ENCODE peak calls at places on chromosomes 1 and 21, in eight cellular contexts. Y is ascending aorta, B is body of pancreas, L is coronary artery, E is foreskin fibroblast, G is neural progenitor cell, V is sigmoid colon, S is Calu3. J is an unnamed sample.

GRCh38 chr1:225480825-225481434 is 53.1 kb upstream of the LBR start:
- DNase-seq in Y (no peak), B (peak), L (no peak), E (peak), G (peak), V (peak), S (peak), J (no peak)

GRCh38 chr1:59290173-59290954 is 6.5 kb upstream of the FGGY start:
- DNase-seq in Y (no peak), B (peak), L (no peak), E (peak), G (peak), V (no peak), S (peak), J (no peak)

GRCh38 chr1:209884665-209885117 is 53.3 kb upstream of the SYT14 start:
- DNase-seq in Y (peak), B (peak), L (no peak), E (peak), G (no peak), V (peak), S (peak), J (no peak)

GRCh38 chr1:87335175-87335992 is 6.7 kb downstream of the LMO4 start:
- DNase-seq in Y (no peak), B (peak), L (peak), E (peak), G (peak), V (peak), S (peak), J (peak)

GRCh38 chr1:77218477-77219165 is 609 bp downstream of the PIGK start:
- DNase-seq in Y (no peak), B (no peak), L (no peak), E (peak), G (no peak), V (no peak), S (no peak), J (no peak)

GRCh38 chr1:235866207-235866912 is at the start of gene LYST:
- DNase-seq in Y (no peak), B (peak), L (peak), E (peak), G (peak), V (peak), S (peak), J (no peak)

GRCh38 chr1:78950801-78951200 is 55.7 kb downstream of the ADGRL4 start:
- DNase-seq in Y (no peak), B (no peak), L (no peak), E (peak), G (peak), V (no peak), S (no peak), J (no peak)

GRCh38 chr21:35204850-35205564 is 155.9 kb upstream of the RUNX1 start:
- DNase-seq in Y (no peak), B (peak), L (peak), E (peak), G (no peak), V (peak), S (no peak), J (peak)

GRCh38 chr1:46137901-46138300 is 5.5 kb upstream of the PIK3R3 start:
- DNase-seq in Y (no peak), B (no peak), L (no peak), E (peak), G (no peak), V (no peak), S (no peak), J (no peak)

GRCh38 chr1:68570859-68571258 is 74.0 kb upstream of the DEPDC1 start:
- DNase-seq in Y (no peak), B (no peak), L (no peak), E (peak), G (no peak), V (no peak), S (no peak), J (no peak)
- TF ChIP-seq CTCF in Y (no peak), B (no peak), L (no peak), E (no peak), G (no peak), V (no peak), S (no peak), J (no peak)

DNA sequence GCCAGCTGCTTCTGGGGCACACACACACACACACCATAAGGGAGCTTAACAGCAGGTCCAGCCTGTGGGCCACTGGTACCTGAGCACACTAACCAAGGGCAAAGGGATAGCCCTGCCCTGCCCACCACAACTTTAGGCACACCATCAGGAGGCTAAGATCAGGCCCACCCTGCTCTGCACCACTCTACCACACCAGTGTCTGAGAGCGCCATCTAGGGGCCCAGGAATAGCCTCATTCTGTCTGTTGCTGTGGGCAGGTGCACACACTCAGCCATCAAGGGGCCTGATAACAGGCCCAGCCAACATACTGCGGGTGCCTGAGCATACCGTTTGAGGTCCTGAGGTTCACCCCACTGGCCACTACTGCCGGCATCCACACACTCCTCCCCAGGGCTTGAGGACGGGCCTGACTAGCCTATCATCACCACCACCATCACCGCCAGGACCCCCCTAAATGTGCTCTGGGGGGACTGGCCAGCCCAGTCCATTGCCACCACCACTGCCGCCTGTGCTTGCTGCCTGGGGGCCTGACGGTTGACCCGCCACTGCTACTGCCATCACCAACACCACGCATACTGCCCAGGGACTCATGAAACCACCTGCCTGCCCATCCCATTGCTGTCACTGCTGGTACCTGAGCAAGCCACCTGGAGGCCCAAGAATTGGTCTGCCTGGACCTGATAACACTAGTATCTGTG is 31.3 kb downstream of the NSL1 start:
- DNase-seq in Y (no peak), B (no peak), L (no peak), E (no peak), G (peak), V (no peak), S (peak), J (no peak)
- TF ChIP-seq CTCF in Y (no peak), B (no peak), L (no peak), E (peak), G (peak), V (no peak), S (peak), J (no peak)

DNA sequence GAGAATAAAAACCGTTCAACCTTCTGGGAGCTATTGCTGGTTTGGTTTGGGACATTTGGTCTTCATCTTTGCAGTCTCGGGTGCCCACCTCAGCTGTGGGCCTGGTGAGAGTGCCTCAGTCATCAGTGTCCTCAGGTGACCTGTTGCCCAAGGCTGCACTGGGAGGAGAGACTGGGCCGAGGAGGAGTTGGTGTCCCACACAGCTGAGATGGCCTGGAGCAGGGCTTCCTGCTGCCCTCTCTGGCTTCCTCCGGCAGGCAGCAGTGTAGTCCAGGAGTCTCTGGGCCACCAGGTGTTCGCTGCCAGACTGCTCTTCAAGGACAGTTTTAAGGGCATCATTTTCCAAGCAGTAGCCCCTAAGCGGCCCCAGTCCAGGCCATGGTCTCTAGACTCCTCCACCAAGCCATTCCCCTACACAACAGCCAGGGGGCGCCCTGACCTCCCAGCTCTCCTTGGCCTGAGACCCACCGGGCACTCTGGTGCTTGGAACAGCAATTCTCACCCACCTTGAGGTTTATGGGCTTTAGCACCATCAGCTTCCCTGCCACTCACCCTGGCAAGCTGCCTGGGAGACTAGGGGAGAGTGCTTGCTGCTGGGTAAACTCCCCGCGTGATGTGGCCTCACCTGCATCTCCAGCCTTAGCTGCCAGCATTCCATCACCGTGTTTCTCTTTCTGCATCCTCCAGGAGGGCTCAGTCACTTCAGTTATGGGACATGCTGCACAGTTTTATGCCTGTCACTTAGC is 9.1 kb upstream of the SYTL1 start:
- DNase-seq in Y (no peak), B (peak), L (no peak), E (peak), G (peak), V (peak), S (peak), J (no peak)
- TF ChIP-seq CTCF in Y (peak), B (peak), L (peak), E (peak), G (peak), V (peak), S (peak), J (peak)

GRCh38 chr1:23354260-23354659 is 10.2 kb upstream of the HNRNPR start:
- DNase-seq in Y (no peak), B (no peak), L (no peak), E (no peak), G (no peak), V (no peak), S (no peak), J (no peak)
- TF ChIP-seq CTCF in Y (no peak), B (no peak), L (no peak), E (no peak), G (no peak), V (no peak), S (no peak), J (no peak)

GRCh38 chr1:173715538-173715844 is 710 bp downstream of the KLHL20 start:
- DNase-seq in Y (no peak), B (no peak), L (no peak), E (no peak), G (no peak), V (no peak), S (no peak), J (no peak)

GRCh38 chr1:173717238-173717637 is 2.5 kb downstream of the KLHL20 start:
- DNase-seq in Y (no peak), B (peak), L (no peak), E (no peak), G (no peak), V (no peak), S (peak), J (no peak)

GRCh38 chr1:173714441-173714758 is 381 bp upstream of the KLHL20 start:
- DNase-seq in Y (no peak), B (no peak), L (no peak), E (no peak), G (no peak), V (no peak), S (no peak), J (no peak)

GRCh38 chr1:173714759-173715537 is at the start of gene KLHL20:
- DNase-seq in Y (peak), B (peak), L (peak), E (peak), G (peak), V (peak), S (peak), J (peak)
- TF ChIP-seq CTCF in Y (no peak), B (peak), L (no peak), E (no peak), G (no peak), V (no peak), S (no peak), J (no peak)

GRCh38 chr21:44969965-44970755 is 30.3 kb downstream of the SLX9 start:
- DNase-seq in Y (no peak), B (no peak), L (no peak), E (peak), G (no peak), V (peak), S (no peak), J (no peak)

GRCh38 chr21:44966135-44967081 is 26.6 kb downstream of the SLX9 start:
- DNase-seq in Y (no peak), B (peak), L (no peak), E (no peak), G (no peak), V (peak), S (no peak), J (peak)

GRCh38 chr21:44969066-44969649 is 29.3 kb downstream of the SLX9 start:
- DNase-seq in Y (no peak), B (no peak), L (no peak), E (no peak), G (no peak), V (peak), S (no peak), J (no peak)

GRCh38 chr21:44965251-44966022 is 25.6 kb downstream of the SLX9 start:
- DNase-seq in Y (no peak), B (no peak), L (no peak), E (no peak), G (no peak), V (no peak), S (no peak), J (no peak)

DNA sequence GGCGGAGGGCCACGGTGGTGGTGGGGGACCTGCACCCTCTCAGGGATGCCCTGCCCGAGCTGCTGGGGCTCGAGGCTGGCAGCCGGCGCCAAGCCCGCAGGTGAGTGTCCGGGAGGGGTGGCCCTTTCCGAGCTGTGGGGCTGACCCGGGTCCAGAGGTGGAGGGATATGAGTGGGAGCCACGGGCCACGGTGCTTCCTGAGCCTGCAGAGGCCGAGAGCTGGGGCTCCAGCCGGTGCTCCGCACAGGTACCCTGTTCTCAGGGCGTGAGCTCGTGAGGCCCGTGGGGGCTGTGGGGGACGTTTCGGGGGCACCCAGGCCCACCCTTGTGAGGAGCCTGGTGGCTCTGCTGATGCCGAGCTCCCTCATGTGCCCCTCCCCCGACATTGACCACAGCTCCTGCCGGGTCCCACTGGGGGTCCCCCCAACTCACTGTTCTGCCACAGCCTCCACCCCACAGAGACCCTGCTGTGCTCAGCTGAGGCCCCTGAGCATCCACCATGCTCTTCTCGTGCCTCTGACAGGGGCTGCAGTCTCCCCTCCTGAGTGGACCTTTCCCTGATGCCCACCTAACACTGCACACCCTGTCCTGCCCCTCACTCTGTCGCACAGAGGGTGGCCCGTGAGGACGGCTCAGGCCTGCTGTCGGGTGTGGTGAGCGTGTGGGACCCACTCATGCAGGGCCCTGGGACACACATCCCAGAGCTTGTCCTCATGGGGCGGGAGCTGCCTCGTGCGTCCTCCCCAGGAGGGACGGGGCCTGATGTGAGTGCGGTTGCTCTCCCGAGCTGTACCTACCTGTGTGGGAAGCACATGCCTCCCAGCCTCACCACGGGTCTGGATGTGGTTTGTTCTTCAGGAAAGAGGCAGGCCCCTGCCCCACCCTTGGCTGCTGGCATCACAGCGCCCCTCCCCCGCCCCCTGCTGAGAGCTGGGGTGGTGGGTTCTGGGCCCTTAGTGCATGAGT is 27.5 kb downstream of the SLX9 start:
- DNase-seq in Y (no peak), B (no peak), L (no peak), E (no peak), G (no peak), V (peak), S (no peak), J (no peak)
- TF ChIP-seq CTCF in Y (no peak), B (no peak), L (no peak), E (no peak), G (no peak), V (no peak), S (no peak), J (no peak)

GRCh38 chr1:26541816-26542711 is 12.5 kb downstream of the RPS6KA1 start:
- DNase-seq in Y (peak), B (peak), L (peak), E (peak), G (peak), V (peak), S (peak), J (peak)
- TF ChIP-seq CTCF in Y (peak), B (no peak), L (no peak), E (peak), G (peak), V (no peak), S (no peak), J (no peak)

GRCh38 chr1:18211764-18212163 is 104.2 kb downstream of the IGSF21 start:
- DNase-seq in Y (no peak), B (no peak), L (no peak), E (no peak), G (no peak), V (no peak), S (no peak), J (no peak)

DNA sequence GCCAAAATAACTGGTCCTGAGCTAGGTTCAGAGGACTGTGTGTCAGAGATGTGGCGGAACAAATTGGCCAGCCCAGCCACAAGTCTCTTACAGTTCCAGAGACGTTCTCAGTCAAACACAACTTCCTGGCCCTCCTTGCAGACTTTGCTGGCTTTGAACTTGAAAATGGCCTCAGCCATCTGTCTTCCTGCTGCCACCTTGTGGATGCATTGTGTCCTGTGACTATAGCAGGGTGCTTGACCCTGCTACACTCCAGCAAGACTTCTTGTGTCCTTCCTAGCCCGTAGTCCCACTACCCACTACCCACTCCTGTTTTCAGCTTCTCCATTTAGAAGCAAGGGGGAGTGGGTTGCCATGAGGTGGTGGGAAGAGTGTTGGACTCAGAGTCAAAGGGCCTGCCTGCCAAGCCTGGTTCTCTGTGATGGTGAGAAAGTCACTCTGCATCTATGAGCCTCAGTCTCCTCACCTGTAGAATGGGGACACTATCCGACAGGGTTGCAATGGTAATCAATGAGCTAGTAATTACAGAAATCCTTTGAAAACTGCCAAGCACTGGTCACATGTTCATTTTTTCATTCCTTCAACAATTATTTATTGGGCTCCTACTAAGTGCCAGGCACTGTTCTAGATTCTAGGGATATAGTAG is 109.9 kb downstream of the IGSF21 start:
- DNase-seq in Y (no peak), B (peak), L (no peak), E (no peak), G (no peak), V (no peak), S (peak), J (no peak)
- TF ChIP-seq CTCF in Y (no peak), B (peak), L (no peak), E (peak), G (peak), V (no peak), S (no peak), J (no peak)

J was measured in ovary.